ENCODE peak calls at places on chromosomes 11 and 22, in nine cellular contexts. Q is T-helper 2 cell; W is activated CD4-positive, CD25-positive, alpha-beta regulatory T cell treated with anti-CD3 and anti-CD28 coated beads, Interleukin-2, amount 50 U/mL, for 72 hours; I is germinal center; E is astrocyte of the cerebellum; O is KG1; H is AG04449; U is neural crest cell; P is thoracic aorta. M is an unnamed sample.

GRCh38 chr11:105208038-105208437 is 68.5 kb upstream of the CARD18 start:
- DNase-seq in E (no peak), Q (no peak), I (no peak), W (no peak), H (no peak), P (no peak), U (no peak), O (no peak), M (no peak)

GRCh38 chr22:44111562-44112155 is 69.1 kb upstream of the PARVG start:
- DNase-seq in Q (no peak), E (no peak), W (no peak), O (no peak), H (no peak), I (no peak), P (no peak), U (no peak), M (no peak)

GRCh38 chr11:114315749-114316368 is 19.7 kb downstream of the NNMT start:
- DNase-seq in H (no peak), U (no peak), W (no peak), P (no peak), O (no peak), E (no peak), Q (peak; percentile 16), I (no peak), M (no peak)

GRCh38 chr11:61581931-61582330 is 1.1 kb upstream of the SYT7 start:
- DNase-seq in I (no peak), W (no peak), U (no peak), Q (no peak), P (no peak), E (no peak), H (no peak), O (no peak), M (no peak)

GRCh38 chr11:68355471-68355870 is 43.1 kb downstream of the LRP5 start:
- DNase-seq in E (no peak), P (no peak), I (no peak), U (no peak), H (no peak), O (no peak), W (no peak), Q (no peak), M (no peak)

GRCh38 chr11:62266558-62266957 is 3.4 kb upstream of the SCGB2A2 start:
- DNase-seq in E (no peak), U (no peak), O (no peak), I (no peak), H (no peak), P (no peak), W (no peak), Q (no peak), M (no peak)

GRCh38 chr22:22144858-22145257 is 99.7 kb upstream of the VPREB1 start:
- DNase-seq in I (no peak), H (no peak), E (no peak), W (no peak), O (no peak), Q (no peak), U (no peak), P (no peak), M (no peak)

GRCh38 chr11:104154296-104154695 is 9.7 kb downstream of the PDGFD start:
- DNase-seq in W (no peak), H (no peak), P (no peak), E (no peak), O (no peak), U (no peak), Q (no peak), I (no peak), M (no peak)

GRCh38 chr11:78606667-78607066 is 32.0 kb upstream of the NARS2 start:
- DNase-seq in H (no peak), P (no peak), I (no peak), E (no peak), O (no peak), W (no peak), Q (no peak), U (no peak), M (no peak)

GRCh38 chr11:119722281-119722794 is 6.7 kb downstream of the NECTIN1 start:
- DNase-seq in Q (no peak), W (no peak), E (no peak), H (no peak), I (no peak), U (no peak), P (no peak), O (no peak), M (no peak)

GRCh38 chr22:38204784-38205183 is 3.0 kb downstream of the MAFF start:
- DNase-seq in P (no peak), H (no peak), O (no peak), U (no peak), W (no peak), I (no peak), Q (peak; percentile 36), E (no peak), M (no peak)

GRCh38 chr11:911031-911889 is 650 bp upstream of the CHID1 start:
- DNase-seq in I (no peak), E (no peak), U (peak; percentile 40), H (no peak), O (peak; percentile 36), P (peak; percentile 6), Q (peak; percentile 50), W (no peak), M (no peak)

GRCh38 chr22:41488076-41488475 is 19.2 kb downstream of the ACO2 start:
- DNase-seq in P (no peak), Q (no peak), W (no peak), U (no peak), E (no peak), O (no peak), H (no peak), I (no peak), M (no peak)

M was measured in GOT3.